ENCODE peak calls at places on chromosomes 12 and 14, in seven cellular contexts. V is NCI-H774, U is GM13976, T is nephron progenitor cell, P is LoVo, J is germinal center, L is ELF-1. D is an unnamed sample.

GRCh38 chr12:19351346-19351745 is 87.9 kb upstream of the AEBP2 start:
- DNase-seq in V (no peak), U (no peak), T (no peak), P (no peak), J (no peak), L (no peak), D (no peak)

GRCh38 chr14:93725993-93726392 is 62.3 kb downstream of the PRIMA1 start:
- DNase-seq in V (no peak), U (no peak), T (no peak), P (no peak), J (no peak), L (no peak), D (no peak)

GRCh38 chr14:100274250-100274649 is 32.0 kb downstream of the SLC25A29 start:
- DNase-seq in V (no peak), U (no peak), T (no peak), P (no peak), J (no peak), L (no peak), D (no peak)

GRCh38 chr12:1966561-1967211 is 37.6 kb downstream of the DCP1B start:
- DNase-seq in V (no peak), U (no peak), T (no peak), P (no peak), J (no peak), L (no peak), D (no peak)

GRCh38 chr14:54761835-54762234 is 140.8 kb downstream of the GCH1 start:
- DNase-seq in V (no peak), U (no peak), T (no peak), P (no peak), J (no peak), L (no peak), D (no peak)

GRCh38 chr12:23055004-23055403 is 430.0 kb downstream of the ETNK1 start:
- DNase-seq in V (peak), U (no peak), T (peak), P (peak), J (no peak), L (peak), D (no peak)

GRCh38 chr12:25833657-25834056 is 124.8 kb upstream of the RASSF8 start:
- DNase-seq in V (no peak), U (no peak), T (no peak), P (no peak), J (no peak), L (no peak), D (no peak)

GRCh38 chr12:14283489-14284144 is 81.9 kb upstream of the ATF7IP start:
- DNase-seq in V (peak), U (peak), T (no peak), P (no peak), J (peak), L (peak), D (no peak)